ENCODE peak calls at places on chromosomes 12 and 14, in ten cellular contexts. P is CD4-positive, alpha-beta T cell; Q is effector memory CD4-positive, alpha-beta T cell; S is Peyer's patch; Y is substantia nigra; G is AG04450; A is astrocyte; X is left ventricle myocardium inferior; E is trophoblast cell; Z is body of pancreas. V is an unnamed sample.
A peak's percentile ranks its signal among the peaks of the same experiment; 100 is the strongest.

GRCh38 chr12:45655186-45655585 is 74.3 kb upstream of the ARID2 start:
- DNase-seq in X (no peak), S (no peak), Y (no peak), P (peak; percentile 60), Z (no peak), Q (peak; percentile 25), E (peak; percentile 6), G (no peak), A (no peak), V (no peak)

GRCh38 chr12:117486840-117487659 is 125.6 kb upstream of the NOS1 start:
- DNase-seq in P (no peak), Z (peak; percentile 39), Y (no peak), E (peak; percentile 86), X (no peak), G (no peak), S (no peak), Q (no peak), A (peak; percentile 76), V (no peak)

GRCh38 chr12:48828293-48828692 is 10.0 kb downstream of the CACNB3 start:
- DNase-seq in Y (no peak), Q (no peak), A (no peak), P (no peak), X (no peak), S (no peak), Z (no peak), G (no peak), E (no peak), V (no peak)

GRCh38 chr12:12915654-12916053 is 24.3 kb downstream of the GPRC5A start:
- DNase-seq in G (no peak), Y (no peak), A (no peak), P (no peak), S (no peak), E (no peak), Z (no peak), X (no peak), Q (no peak), V (no peak)

GRCh38 chr14:106134901-106135300 is 608.5 kb downstream of the TMEM121 start:
- DNase-seq in A (no peak), X (no peak), Y (no peak), Z (no peak), P (no peak), E (no peak), Q (no peak), S (no peak), G (no peak), V (no peak)

GRCh38 chr12:131759176-131759575 is 48.3 kb downstream of the SFSWAP start:
- DNase-seq in Q (no peak), Z (no peak), P (no peak), G (no peak), A (peak; percentile 31), S (no peak), X (no peak), E (no peak), Y (no peak), V (no peak)

GRCh38 chr12:9687228-9687627 is 17.7 kb downstream of the CLEC2D start:
- DNase-seq in X (no peak), G (no peak), A (peak; percentile 32), Z (no peak), Y (no peak), S (no peak), E (no peak), Q (no peak), P (no peak), V (no peak)

GRCh38 chr14:103495854-103496253 is 26.8 kb downstream of the CKB start:
- DNase-seq in Y (no peak), P (no peak), A (no peak), G (no peak), X (no peak), Z (no peak), S (no peak), Q (no peak), E (no peak), V (no peak)

GRCh38 chr12:1553546-1553945 is 40.8 kb downstream of the FBXL14 start:
- DNase-seq in X (no peak), P (no peak), G (no peak), E (no peak), Q (no peak), Z (no peak), Y (no peak), S (no peak), A (no peak), V (no peak)

GRCh38 chr14:37051153-37051552 is 121.3 kb downstream of the SLC25A21 start:
- DNase-seq in Z (no peak), A (peak; percentile 27), Y (no peak), P (no peak), X (no peak), E (no peak), S (no peak), G (no peak), Q (no peak), V (no peak)

GRCh38 chr12:85390281-85390680 is 110.3 kb downstream of the ALX1 start:
- DNase-seq in E (no peak), Y (no peak), P (no peak), A (no peak), G (no peak), X (no peak), S (no peak), Z (no peak), Q (no peak), V (no peak)

GRCh38 chr14:54975856-54976255 is 51.0 kb downstream of the WDHD1 start:
- DNase-seq in Q (no peak), G (no peak), P (no peak), Y (no peak), S (no peak), X (no peak), E (no peak), A (peak; percentile 0), Z (no peak), V (no peak)

GRCh38 chr12:70180140-70180539 is 63.1 kb upstream of the CNOT2 start:
- DNase-seq in G (no peak), S (no peak), E (no peak), Y (no peak), X (no peak), Z (no peak), Q (no peak), P (no peak), A (no peak), V (peak; percentile 29)

GRCh38 chr14:94009767-94010166 is 12.7 kb downstream of the CCDC197 start:
- DNase-seq in Q (no peak), A (peak; percentile 83), G (peak; percentile 43), E (no peak), X (no peak), S (no peak), P (no peak), Z (no peak), Y (no peak), V (no peak)

GRCh38 chr14:88002421-88002820 is 2.5 kb upstream of the GPR65 start:
- DNase-seq in E (no peak), Z (no peak), P (no peak), S (peak; percentile 42), X (no peak), Q (no peak), Y (no peak), G (no peak), A (no peak), V (no peak)

GRCh38 chr12:128947199-128947598 is 93.9 kb downstream of the GLT1D1 start:
- DNase-seq in Y (no peak), S (no peak), X (no peak), P (no peak), A (no peak), Z (no peak), Q (no peak), G (no peak), E (no peak), V (no peak)
- H3K27ac ChIP-seq in Y (no peak overlapping the region), S (no peak overlapping the region), X (no peak overlapping the region), P (no peak overlapping the region), A (no peak overlapping the region), Z (no peak overlapping the region), Q (no peak overlapping the region), G (no peak overlapping the region), E (no peak overlapping the region), V (no peak overlapping the region)

DNA sequence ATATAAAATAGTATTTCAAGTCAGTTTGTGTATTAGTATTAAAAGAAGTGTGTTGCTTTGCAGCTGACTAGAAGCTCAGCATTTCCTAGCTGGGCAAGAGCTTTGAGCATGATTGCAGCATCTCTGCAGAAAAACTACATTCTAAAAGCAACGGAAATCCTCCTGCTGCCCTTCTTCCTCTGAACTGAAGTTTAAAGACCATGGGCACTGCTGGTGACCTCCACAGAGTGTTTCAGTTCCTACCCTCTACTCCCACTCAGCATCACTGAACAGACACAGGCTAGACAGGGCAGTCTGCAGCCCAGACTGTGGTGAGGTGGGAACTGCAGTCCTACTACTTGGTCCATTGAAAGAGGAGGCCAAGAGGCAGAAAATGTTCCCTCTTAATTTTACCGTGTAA is 59.0 kb downstream of the FAR2 start:
- DNase-seq in X (no peak), Q (no peak), S (no peak), Y (no peak), P (no peak), E (no peak), G (no peak), A (no peak), Z (no peak), V (no peak)
- H3K27ac ChIP-seq in X (no peak overlapping the region), Q (no peak overlapping the region), S (peak overlapping the region; percentile 72), Y (no peak overlapping the region), P (no peak overlapping the region), E (no peak overlapping the region), G (no peak overlapping the region), A (no peak overlapping the region), Z (no peak overlapping the region), V (no peak overlapping the region)

DNA sequence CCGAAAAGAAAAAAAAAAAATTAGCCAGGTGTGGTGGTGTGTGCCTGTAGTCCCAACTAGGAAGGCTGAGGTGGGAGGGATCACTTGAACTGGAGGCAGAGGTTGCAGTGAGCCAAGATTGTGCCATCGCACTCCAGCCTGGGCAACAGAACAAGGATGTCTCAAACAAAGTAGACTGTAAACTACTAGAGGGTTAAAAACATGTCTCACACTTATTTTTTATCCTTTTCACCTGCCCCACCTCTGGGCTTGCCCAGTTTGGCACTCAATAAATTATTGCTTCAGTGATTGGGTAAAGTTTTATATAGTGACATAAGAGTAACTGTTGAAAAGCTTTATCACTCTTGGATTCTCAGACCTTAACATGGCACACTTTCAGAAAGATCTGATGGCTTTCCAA is 56.2 kb upstream of the NPFF start:
- DNase-seq in P (no peak), Q (no peak), E (no peak), Z (no peak), A (no peak), Y (no peak), S (no peak), X (no peak), G (no peak), V (no peak)
- H3K27ac ChIP-seq in P (no peak overlapping the region), Q (no peak overlapping the region), E (no peak overlapping the region), Z (no peak overlapping the region), A (no peak overlapping the region), Y (no peak overlapping the region), S (no peak overlapping the region), X (no peak overlapping the region), G (no peak overlapping the region), V (no peak overlapping the region)

GRCh38 chr12:107442593-107442992 is 243.0 kb upstream of the PWP1 start:
- DNase-seq in Z (no peak), P (no peak), A (no peak), G (no peak), S (no peak), Y (no peak), E (no peak), Q (no peak), X (no peak), V (no peak)
- H3K27ac ChIP-seq in Z (no peak overlapping the region), P (no peak overlapping the region), A (no peak overlapping the region), G (no peak overlapping the region), S (no peak overlapping the region), Y (no peak overlapping the region), E (no peak overlapping the region), Q (no peak overlapping the region), X (no peak overlapping the region), V (no peak overlapping the region)